ENCODE peak calls at places on chromosomes 7 and 10, in five cellular contexts. D, P, B, J and O are unnamed samples.

GRCh38 chr7:156178857-156179256 is 366.6 kb upstream of the SHH start:
- DNase-seq in J (no peak), D (no peak), B (no peak), P (no peak), O (no peak)

GRCh38 chr10:30553018-30553624 is 76.4 kb downstream of the LYZL2 start:
- DNase-seq in B (no peak), D (no peak), P (peak; percentile 98), J (no peak), O (peak; percentile 82)

GRCh38 chr7:117154721-117155120 is 168.1 kb downstream of the WNT2 start:
- DNase-seq in P (no peak), J (no peak), D (no peak), B (no peak), O (no peak)

GRCh38 chr7:139772837-139773236 is 5.0 kb downstream of the HIPK2 start:
- DNase-seq in J (no peak), D (no peak), P (no peak), B (no peak), O (no peak)

GRCh38 chr7:139265673-139266072 is 34.6 kb downstream of the UBN2 start:
- DNase-seq in J (no peak), P (no peak), D (no peak), B (peak; percentile 4), O (no peak)

GRCh38 chr10:68721673-68721963 is 579 bp downstream of the CCAR1 start:
- DNase-seq in P (peak; percentile 48), B (no peak), D (no peak), J (no peak), O (peak; percentile 49)

GRCh38 chr7:85162743-85163142 is 24.1 kb downstream of the SEMA3D start:
- DNase-seq in D (no peak), J (no peak), B (no peak), P (no peak), O (no peak)

GRCh38 chr7:32251659-32252058 is 181.5 kb upstream of the PDE1C start:
- DNase-seq in P (no peak), D (no peak), J (no peak), B (no peak), O (no peak)

GRCh38 chr7:68958571-68958970 is 639.7 kb upstream of the AUTS2 start:
- DNase-seq in J (no peak), D (no peak), B (no peak), P (no peak), O (no peak)

GRCh38 chr7:3092468-3092867 is 48.8 kb upstream of the CARD11 start:
- DNase-seq in P (no peak), J (peak; percentile 63), B (no peak), D (no peak), O (no peak)

GRCh38 chr10:76114556-76114955 is 683.1 kb downstream of the LRMDA start:
- DNase-seq in J (no peak), P (no peak), B (peak; percentile 28), D (no peak), O (no peak)

GRCh38 chr10:11234857-11235640 is 217.4 kb downstream of the CELF2 start:
- DNase-seq in P (no peak), B (no peak), J (no peak), D (no peak), O (no peak)

GRCh38 chr7:123929620-123930019 is 4.6 kb downstream of the SPAM1 start:
- DNase-seq in B (no peak), J (no peak), P (no peak), D (no peak), O (peak; percentile 17)

GRCh38 chr7:52749880-52750279 is 285.6 kb upstream of the POM121L12 start:
- DNase-seq in J (no peak), P (peak; percentile 1), B (no peak), D (no peak), O (peak; percentile 77)

GRCh38 chr7:98996162-98996552 is 117.8 kb downstream of the TRRAP start:
- DNase-seq in B (no peak), J (peak; percentile 65), D (no peak), P (no peak), O (no peak)

GRCh38 chr7:64849924-64850499 is 53.1 kb upstream of the ZNF273 start:
- DNase-seq in J (no peak), P (peak; percentile 25), B (no peak), D (no peak), O (no peak)

GRCh38 chr10:84329094-84329611 is 764 bp downstream of the CCSER2 start:
- DNase-seq in B (peak; percentile 47), D (no peak), J (no peak), P (peak; percentile 74), O (peak; percentile 60)

GRCh38 chr7:5670173-5670933 is 111.1 kb downstream of the RNF216 start:
- DNase-seq in P (no peak), D (no peak), J (no peak), B (peak; percentile 34), O (no peak)

GRCh38 chr7:19754521-19755116 is 18.8 kb downstream of the TMEM196 start:
- DNase-seq in J (peak; percentile 15), B (peak; percentile 35), D (peak; percentile 51), P (peak; percentile 34), O (peak; percentile 70)

GRCh38 chr7:85587777-85588176 is 400.9 kb upstream of the SEMA3D start:
- DNase-seq in P (no peak), D (no peak), B (no peak), J (no peak), O (no peak)

GRCh38 chr7:137715101-137715500 is 131.7 kb downstream of the DGKI start:
- DNase-seq in B (no peak), J (no peak), D (no peak), P (no peak), O (no peak)

GRCh38 chr7:67019562-67020390 is 23.1 kb downstream of the TYW1 start:
- DNase-seq in P (peak; percentile 82), J (no peak), D (no peak), B (no peak), O (no peak)

GRCh38 chr7:99128076-99128950 is 15.6 kb downstream of the SMURF1 start:
- DNase-seq in D (no peak), P (peak; percentile 80), B (no peak), J (no peak), O (no peak)

GRCh38 chr7:102813256-102814024 is 64.6 kb downstream of the FAM185A start:
- DNase-seq in P (no peak), J (no peak), B (no peak), D (no peak), O (no peak)

GRCh38 chr7:47361746-47362215 is 220.1 kb downstream of the TNS3 start:
- DNase-seq in J (peak; percentile 12), B (no peak), P (no peak), D (peak; percentile 59), O (no peak)

GRCh38 chr7:124399941-124400340 is 365.7 kb downstream of the GPR37 start:
- DNase-seq in P (no peak), B (no peak), J (no peak), D (no peak), O (no peak)

GRCh38 chr7:98352621-98353020 is 48.3 kb downstream of the BAIAP2L1 start:
- DNase-seq in B (no peak), D (no peak), J (no peak), P (no peak), O (no peak)

GRCh38 chr7:16636533-16637173 is 8.9 kb downstream of the ANKMY2 start:
- DNase-seq in B (no peak), D (no peak), J (no peak), P (no peak), O (no peak)

GRCh38 chr7:45975367-45975766 is 54.3 kb upstream of the IGFBP3 start:
- DNase-seq in B (no peak), P (no peak), D (no peak), J (no peak), O (no peak)

GRCh38 chr7:43785425-43785824 is 26.9 kb downstream of the BLVRA start:
- DNase-seq in B (no peak), D (no peak), P (no peak), J (no peak), O (no peak)

GRCh38 chr7:81370857-81371256 is 399.0 kb downstream of the HGF start:
- DNase-seq in J (no peak), P (no peak), D (no peak), B (no peak), O (no peak)

GRCh38 chr10:104330168-104331117 is 7.8 kb downstream of the ITPRIP start:
- DNase-seq in B (peak; percentile 25), J (no peak), P (no peak), D (no peak), O (no peak)

GRCh38 chr10:86941991-86942421 is 15.4 kb downstream of the MMRN2 start:
- DNase-seq in B (no peak), D (no peak), P (no peak), J (no peak), O (no peak)

GRCh38 chr10:129961274-129961839 is 2.7 kb downstream of the EBF3 start:
- DNase-seq in B (no peak), D (no peak), J (no peak), P (no peak), O (no peak)
- TF ChIP-seq REST in B (no peak), D (no peak), J (no peak), P (no peak), O (no peak)

GRCh38 chr10:90856964-90857634 is 740 bp downstream of the HTR7 start:
- DNase-seq in J (no peak), B (no peak), D (no peak), P (no peak), O (peak; percentile 36)
- TF ChIP-seq EZH2 in J (no peak), B (no peak), D (no peak), P (no peak), O (no peak)

DNA sequence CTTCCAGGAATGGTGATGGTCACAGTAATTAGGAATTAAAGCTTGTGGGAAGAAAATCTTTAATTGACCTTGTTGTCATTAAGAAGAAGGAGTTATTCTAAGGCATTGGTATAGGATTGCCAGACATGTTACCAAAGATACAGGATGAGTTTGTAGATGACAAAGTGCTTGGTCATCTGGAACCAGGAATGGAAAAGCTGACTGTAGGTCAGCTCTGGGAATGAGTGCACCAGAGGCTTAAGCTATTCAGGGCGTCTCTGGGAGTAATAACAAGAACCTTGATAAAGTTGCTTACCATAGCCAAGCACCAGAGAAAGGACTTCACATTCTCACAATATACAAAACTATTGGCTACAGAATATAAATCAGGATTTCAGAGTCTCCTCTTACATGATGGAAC is 89.0 kb downstream of the PHTF2 start:
- DNase-seq in B (no peak), J (no peak), P (no peak), D (no peak), O (no peak)
- TF ChIP-seq REST in B (no peak), J (no peak), P (no peak), D (no peak), O (no peak)

DNA sequence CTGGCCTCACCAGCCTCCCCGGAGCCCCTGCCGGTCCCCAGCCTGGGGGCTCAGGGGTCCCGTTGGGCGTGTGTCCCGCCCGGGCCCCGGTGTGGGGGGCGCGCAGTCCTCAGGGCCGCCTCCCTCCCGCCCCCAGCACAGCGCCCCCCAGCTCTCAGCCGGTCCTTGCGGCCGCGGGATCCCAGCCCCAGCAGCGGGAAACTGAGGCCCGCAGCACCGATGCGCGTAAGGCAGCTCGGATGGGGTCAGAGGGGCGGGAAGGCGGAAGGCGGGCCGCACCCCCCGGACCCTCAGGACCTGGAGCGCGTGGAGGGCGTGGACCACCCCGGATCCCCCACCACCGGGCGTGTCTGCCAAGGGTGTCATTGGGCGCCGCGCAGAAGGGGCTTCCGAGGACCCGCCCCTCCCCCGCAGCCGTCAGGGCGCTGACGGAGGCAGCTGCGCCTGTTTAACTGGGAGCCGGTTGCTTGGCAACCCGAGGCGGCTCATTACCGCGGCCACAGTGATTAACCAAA is 14.9 kb downstream of the UNCX start:
- DNase-seq in B (no peak), D (no peak), J (no peak), P (no peak), O (no peak)
- TF ChIP-seq EZH2 in B (no peak), D (no peak), J (no peak), P (no peak), O (no peak)

GRCh38 chr10:3781458-3782098 is 3.4 kb downstream of the KLF6 start:
- DNase-seq in J (no peak), P (no peak), B (no peak), D (no peak), O (no peak)
- TF ChIP-seq REST in J (no peak), P (no peak), B (no peak), D (no peak), O (no peak)